ENCODE peak calls at places on chromosomes 12 and 14, in seven cellular contexts. One of them, this sample, is unnamed.

GRCh38 chr12:130953783-130954543 is at the start of gene ADGRD1:
- DNase-seq in AG08396: peak
- DNase-seq in cerebellar cortex: no peak
- DNase-seq in NCI-H2107: no peak
- DNase-seq in epithelial cell of esophagus: no peak
- DNase-seq in cardiac fibroblast: peak
- DNase-seq in lung: peak
- DNase-seq in this sample: no peak

GRCh38 chr12:11795910-11796459 is 146.5 kb downstream of the ETV6 start:
- DNase-seq in NCI-H2107: no peak
- DNase-seq in cardiac fibroblast: peak
- DNase-seq in epithelial cell of esophagus: peak
- DNase-seq in cerebellar cortex: no peak
- DNase-seq in AG08396: peak
- DNase-seq in lung: no peak
- DNase-seq in this sample: no peak

GRCh38 chr12:14416658-14417057 is 51.2 kb downstream of the ATF7IP start:
- DNase-seq in NCI-H2107: no peak
- DNase-seq in lung: no peak
- DNase-seq in cardiac fibroblast: peak
- DNase-seq in epithelial cell of esophagus: peak
- DNase-seq in cerebellar cortex: peak
- DNase-seq in AG08396: peak
- DNase-seq in this sample: peak

GRCh38 chr14:101992708-101993107 is 28.3 kb downstream of the DYNC1H1 start:
- DNase-seq in lung: no peak
- DNase-seq in epithelial cell of esophagus: no peak
- DNase-seq in cerebellar cortex: no peak
- DNase-seq in AG08396: no peak
- DNase-seq in NCI-H2107: no peak
- DNase-seq in cardiac fibroblast: no peak
- DNase-seq in this sample: no peak

GRCh38 chr14:32010561-32011188 is 66.4 kb upstream of the ARHGAP5 start:
- DNase-seq in AG08396: peak
- DNase-seq in cardiac fibroblast: peak
- DNase-seq in epithelial cell of esophagus: peak
- DNase-seq in NCI-H2107: no peak
- DNase-seq in cerebellar cortex: no peak
- DNase-seq in lung: no peak
- DNase-seq in this sample: peak

GRCh38 chr12:112005419-112006395 is 7.3 kb downstream of the TMEM116 start:
- DNase-seq in epithelial cell of esophagus: peak
- DNase-seq in cerebellar cortex: no peak
- DNase-seq in NCI-H2107: no peak
- DNase-seq in AG08396: no peak
- DNase-seq in cardiac fibroblast: no peak
- DNase-seq in lung: peak
- DNase-seq in this sample: peak

GRCh38 chr12:57983150-57983857 is 41.9 kb downstream of the ATP23 start:
- DNase-seq in cardiac fibroblast: peak
- DNase-seq in lung: no peak
- DNase-seq in cerebellar cortex: peak
- DNase-seq in AG08396: peak
- DNase-seq in NCI-H2107: no peak
- DNase-seq in epithelial cell of esophagus: peak
- DNase-seq in this sample: peak

GRCh38 chr14:89371600-89371999 is 45.4 kb downstream of the FOXN3 start:
- DNase-seq in lung: no peak
- DNase-seq in epithelial cell of esophagus: no peak
- DNase-seq in AG08396: no peak
- DNase-seq in cerebellar cortex: no peak
- DNase-seq in NCI-H2107: no peak
- DNase-seq in cardiac fibroblast: no peak
- DNase-seq in this sample: no peak

GRCh38 chr14:68232643-68233055 is 413.1 kb downstream of the RAD51B start:
- DNase-seq in epithelial cell of esophagus: peak
- DNase-seq in cerebellar cortex: peak
- DNase-seq in NCI-H2107: no peak
- DNase-seq in cardiac fibroblast: peak
- DNase-seq in AG08396: peak
- DNase-seq in lung: peak
- DNase-seq in this sample: peak

GRCh38 chr14:89425931-89426330 is 8.9 kb upstream of the FOXN3 start:
- DNase-seq in NCI-H2107: no peak
- DNase-seq in cerebellar cortex: no peak
- DNase-seq in lung: no peak
- DNase-seq in AG08396: peak
- DNase-seq in epithelial cell of esophagus: peak
- DNase-seq in cardiac fibroblast: peak
- DNase-seq in this sample: peak

GRCh38 chr14:68137704-68138619 is 318.4 kb downstream of the RAD51B start:
- DNase-seq in epithelial cell of esophagus: peak
- DNase-seq in cardiac fibroblast: peak
- DNase-seq in lung: peak
- DNase-seq in NCI-H2107: peak
- DNase-seq in AG08396: peak
- DNase-seq in cerebellar cortex: peak
- DNase-seq in this sample: no peak

GRCh38 chr14:101810897-101811620 is 49.5 kb downstream of the PPP2R5C start:
- DNase-seq in lung: no peak
- DNase-seq in NCI-H2107: no peak
- DNase-seq in epithelial cell of esophagus: peak
- DNase-seq in AG08396: no peak
- DNase-seq in cerebellar cortex: no peak
- DNase-seq in cardiac fibroblast: no peak
- DNase-seq in this sample: peak

GRCh38 chr14:38004610-38004879 is 203.2 kb upstream of the SSTR1 start:
- DNase-seq in NCI-H2107: no peak
- DNase-seq in cardiac fibroblast: no peak
- DNase-seq in lung: no peak
- DNase-seq in AG08396: no peak
- DNase-seq in epithelial cell of esophagus: no peak
- DNase-seq in cerebellar cortex: no peak
- DNase-seq in this sample: no peak

GRCh38 chr12:31629756-31630732 is 29.4 kb upstream of the ETFBKMT start:
- DNase-seq in cerebellar cortex: peak
- DNase-seq in NCI-H2107: no peak
- DNase-seq in lung: no peak
- DNase-seq in epithelial cell of esophagus: no peak
- DNase-seq in AG08396: peak
- DNase-seq in cardiac fibroblast: peak
- DNase-seq in this sample: no peak

GRCh38 chr12:30599631-30600030 is 96.0 kb downstream of the IPO8 start:
- DNase-seq in AG08396: no peak
- DNase-seq in lung: no peak
- DNase-seq in cerebellar cortex: no peak
- DNase-seq in cardiac fibroblast: peak
- DNase-seq in NCI-H2107: no peak
- DNase-seq in epithelial cell of esophagus: peak
- DNase-seq in this sample: no peak

GRCh38 chr14:60356921-60357550 is 108.0 kb downstream of the PPM1A start:
- DNase-seq in cardiac fibroblast: no peak
- DNase-seq in epithelial cell of esophagus: no peak
- DNase-seq in AG08396: no peak
- DNase-seq in NCI-H2107: peak
- DNase-seq in lung: no peak
- DNase-seq in cerebellar cortex: peak
- DNase-seq in this sample: no peak

GRCh38 chr12:90029317-90029716 is 320.7 kb upstream of the ATP2B1 start:
- DNase-seq in epithelial cell of esophagus: no peak
- DNase-seq in cardiac fibroblast: no peak
- DNase-seq in cerebellar cortex: peak
- DNase-seq in NCI-H2107: no peak
- DNase-seq in lung: no peak
- DNase-seq in AG08396: no peak
- DNase-seq in this sample: peak

This sample was measured in erythroblast.